ENCODE peak calls at places on chromosomes 13 and 19, in eight cellular contexts. H is mammary epithelial cell, F is GM23338, L is astrocyte, P is neural progenitor cell, I is H1, B is hepatocyte, M is PC-9. Z is an unnamed sample.

GRCh38 chr19:58513694-58514563 is 2.1 kb upstream of the SLC27A5 start:
- DNase-seq in H (peak; percentile 44), F (peak; percentile 96), L (peak; percentile 56), P (peak; percentile 96), I (peak; percentile 97), B (peak; percentile 96), M (peak; percentile 69), Z (peak; percentile 79)

GRCh38 chr13:29753593-29754485 is 96.6 kb downstream of the UBL3 start:
- DNase-seq in H (no peak), F (peak; percentile 21), L (peak; percentile 48), P (no peak), I (peak; percentile 42), B (no peak), M (no peak), Z (peak; percentile 52)

GRCh38 chr19:1749373-1750342 is 3.6 kb upstream of the ONECUT3 start:
- DNase-seq in H (no peak), F (no peak), L (no peak), P (peak; percentile 63), I (no peak), B (no peak), M (no peak), Z (no peak)

GRCh38 chr13:98033277-98034247 is 80.1 kb downstream of the IPO5 start:
- DNase-seq in H (peak; percentile 33), F (peak; percentile 72), L (peak; percentile 25), P (peak; percentile 42), I (no peak), B (peak; percentile 68), M (peak; percentile 24), Z (peak; percentile 61)

GRCh38 chr13:31214379-31214778 is 14.6 kb downstream of the B3GLCT start:
- DNase-seq in H (no peak), F (no peak), L (no peak), P (no peak), I (no peak), B (no peak), M (no peak), Z (no peak)

GRCh38 chr13:32409561-32410440 is 18.1 kb downstream of the N4BP2L1 start:
- DNase-seq in H (no peak), F (peak; percentile 94), L (peak; percentile 66), P (peak; percentile 60), I (peak; percentile 69), B (peak; percentile 50), M (no peak), Z (peak; percentile 79)

GRCh38 chr19:1598777-1599459 is 6.3 kb upstream of the MBD3 start:
- DNase-seq in H (no peak), F (no peak), L (no peak), P (no peak), I (no peak), B (no peak), M (no peak), Z (no peak)

GRCh38 chr13:105307776-105308175 is 1227.7 kb downstream of the EFNB2 start:
- DNase-seq in H (no peak), F (no peak), L (no peak), P (no peak), I (no peak), B (no peak), M (no peak), Z (no peak)

GRCh38 chr19:944171-944567 is 18.3 kb downstream of the ARID3A start:
- DNase-seq in H (no peak), F (no peak), L (no peak), P (no peak), I (no peak), B (peak; percentile 85), M (no peak), Z (no peak)

GRCh38 chr13:106505295-106505694 is 30.2 kb downstream of the EFNB2 start:
- DNase-seq in H (no peak), F (no peak), L (no peak), P (no peak), I (no peak), B (no peak), M (no peak), Z (no peak)

GRCh38 chr19:15113245-15114152 is 6.3 kb downstream of the SYDE1 start:
- DNase-seq in H (no peak), F (peak; percentile 72), L (no peak), P (no peak), I (peak; percentile 73), B (no peak), M (no peak), Z (no peak)

GRCh38 chr19:58183822-58184215 is 958 bp downstream of the ZNF274 start:
- DNase-seq in H (no peak), F (no peak), L (no peak), P (no peak), I (no peak), B (no peak), M (no peak), Z (no peak)

GRCh38 chr13:31742102-31742695 is 2.9 kb downstream of the RXFP2 start:
- DNase-seq in H (peak; percentile 45), F (peak; percentile 87), L (peak; percentile 29), P (peak; percentile 85), I (peak; percentile 83), B (peak; percentile 83), M (peak; percentile 22), Z (peak; percentile 79)

GRCh38 chr13:89686171-89686570 is 1661.3 kb upstream of the MIR17HG start:
- DNase-seq in H (no peak), F (no peak), L (no peak), P (no peak), I (no peak), B (no peak), M (no peak), Z (no peak)

GRCh38 chr13:112103971-112104872 is 37.3 kb downstream of the SOX1 start:
- DNase-seq in H (no peak), F (peak; percentile 86), L (no peak), P (peak; percentile 99), I (peak; percentile 79), B (no peak), M (no peak), Z (no peak)
- TF ChIP-seq EZH2 in H (no peak), F (peak; percentile 85), L (peak; percentile 55), P (peak; percentile 34), I (peak; percentile 88), B (peak; percentile 71), M (no peak), Z (no peak)

GRCh38 chr13:113049521-113049941 is 56.1 kb upstream of the F7 start:
- DNase-seq in H (no peak), F (no peak), L (no peak), P (no peak), I (no peak), B (no peak), M (no peak), Z (no peak)

GRCh38 chr13:113051641-113052040 is 54.0 kb upstream of the F7 start:
- DNase-seq in H (no peak), F (no peak), L (no peak), P (no peak), I (no peak), B (no peak), M (no peak), Z (no peak)

GRCh38 chr13:113052206-113052605 is 53.4 kb upstream of the F7 start:
- DNase-seq in H (no peak), F (no peak), L (no peak), P (no peak), I (no peak), B (no peak), M (no peak), Z (no peak)

GRCh38 chr13:113049981-113050380 is 55.6 kb upstream of the F7 start:
- DNase-seq in H (no peak), F (no peak), L (no peak), P (no peak), I (no peak), B (no peak), M (no peak), Z (no peak)

DNA sequence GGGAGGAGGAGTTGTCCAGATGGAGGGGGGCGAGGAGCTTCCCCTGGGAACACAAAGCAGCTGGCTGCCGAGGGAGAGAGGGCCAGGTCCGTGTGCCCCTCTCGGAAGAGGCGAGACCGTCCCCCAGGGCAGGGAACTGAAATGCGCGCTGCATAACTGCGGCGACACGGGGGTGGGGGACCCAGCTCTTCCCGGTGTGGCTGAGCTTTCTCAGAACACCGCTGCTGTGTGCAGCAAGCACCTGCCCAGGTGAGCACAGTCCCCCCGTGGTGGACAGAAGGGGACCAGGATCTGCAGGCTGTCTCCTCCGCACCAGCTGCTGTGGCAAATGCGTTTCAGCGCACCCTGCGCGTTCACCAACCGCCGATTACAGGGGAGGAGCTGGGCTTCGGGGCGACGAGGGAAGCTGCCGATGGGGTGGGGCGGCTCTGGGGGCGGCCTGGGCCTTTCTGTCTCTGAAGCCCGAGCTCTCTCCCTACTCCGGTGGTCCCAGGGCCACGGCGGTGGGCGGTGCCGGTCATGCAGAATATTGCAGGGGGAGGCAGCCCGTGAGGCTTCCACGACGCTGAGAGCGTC is 54.6 kb upstream of the F7 start:
- DNase-seq in H (no peak), F (peak; percentile 48), L (no peak), P (no peak), I (no peak), B (no peak), M (no peak), Z (no peak)
- TF ChIP-seq EZH2 in H (no peak), F (no peak), L (peak; percentile 82), P (no peak), I (no peak), B (no peak), M (no peak), Z (peak; percentile 89)

DNA sequence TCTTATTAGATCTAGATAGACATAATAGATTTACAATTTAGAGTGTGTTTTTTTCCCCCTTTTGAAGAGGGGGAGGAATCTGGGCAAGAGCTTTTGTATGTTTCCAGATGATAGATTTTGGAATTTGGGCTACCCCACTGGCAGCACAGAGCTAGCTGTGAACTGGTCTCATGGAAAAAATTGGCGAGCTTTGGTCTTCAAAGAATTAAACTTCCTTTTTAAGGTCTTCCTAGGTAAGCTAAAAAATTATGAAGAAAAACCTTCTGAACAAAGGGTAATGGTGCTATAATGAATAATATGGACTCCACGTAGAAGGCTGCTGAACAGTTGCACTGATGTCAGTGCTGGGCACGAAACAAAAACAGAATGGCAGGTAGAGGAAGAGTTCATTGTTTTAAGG is 109.3 kb downstream of the ZIC5 start:
- DNase-seq in H (no peak), F (no peak), L (no peak), P (no peak), I (no peak), B (no peak), M (no peak), Z (no peak)
- TF ChIP-seq EZH2 in H (no peak), F (no peak), L (no peak), P (no peak), I (no peak), B (no peak), M (no peak), Z (no peak)

GRCh38 chr13:27928805-27929753 is 9.3 kb downstream of the PDX1 start:
- DNase-seq in H (no peak), F (peak; percentile 59), L (no peak), P (no peak), I (peak; percentile 61), B (no peak), M (no peak), Z (no peak)

GRCh38 chr13:27926644-27927434 is 7.0 kb downstream of the PDX1 start:
- DNase-seq in H (no peak), F (peak; percentile 62), L (no peak), P (peak; percentile 49), I (peak; percentile 55), B (no peak), M (no peak), Z (no peak)

GRCh38 chr13:27928353-27928804 is 8.6 kb downstream of the PDX1 start:
- DNase-seq in H (no peak), F (peak; percentile 51), L (no peak), P (no peak), I (peak; percentile 63), B (no peak), M (no peak), Z (no peak)

GRCh38 chr13:27929868-27930267 is 10.1 kb downstream of the PDX1 start:
- DNase-seq in H (no peak), F (no peak), L (no peak), P (no peak), I (no peak), B (no peak), M (no peak), Z (no peak)

GRCh38 chr13:27927444-27928352 is 7.9 kb downstream of the PDX1 start:
- DNase-seq in H (no peak), F (peak; percentile 59), L (no peak), P (peak; percentile 36), I (no peak), B (no peak), M (no peak), Z (no peak)
- TF ChIP-seq EZH2 in H (peak; percentile 44), F (peak; percentile 90), L (peak; percentile 84), P (peak; percentile 98), I (peak; percentile 97), B (peak; percentile 73), M (no peak), Z (peak; percentile 71)